ENCODE peak calls at places on chromosomes 3 and 15, in four cellular contexts. O, G, Q and L are unnamed samples.
A peak's percentile ranks its signal among the peaks of the same experiment; 100 is the strongest.

GRCh38 chr3:150759319-150759718 is 3.6 kb downstream of the SIAH2 start:
- DNase-seq in O (no peak), G (no peak), Q (no peak), L (no peak)

GRCh38 chr3:196499807-196500524 is 3.6 kb downstream of the RNF168 start:
- DNase-seq in O (no peak), G (no peak), Q (no peak), L (no peak)

GRCh38 chr3:89025185-89025584 is 82.2 kb upstream of the EPHA3 start:
- DNase-seq in O (no peak), G (no peak), Q (no peak), L (no peak)

GRCh38 chr3:140219161-140219745 is 284.3 kb downstream of the CLSTN2 start:
- DNase-seq in O (no peak), G (no peak), Q (no peak), L (no peak)

GRCh38 chr15:34644851-34645250 is 61.4 kb upstream of the GOLGA8B start:
- DNase-seq in O (no peak), G (no peak), Q (no peak), L (no peak)

GRCh38 chr15:45372032-45372995 is 6.0 kb downstream of the GATM start:
- DNase-seq in O (no peak), G (peak; percentile 43), Q (peak; percentile 20), L (no peak)

GRCh38 chr3:77686560-77686959 is 646.7 kb downstream of the ROBO2 start:
- DNase-seq in O (no peak), G (no peak), Q (no peak), L (no peak)

GRCh38 chr15:98421419-98422085 is 226.8 kb upstream of the IGF1R start:
- DNase-seq in O (peak; percentile 35), G (peak; percentile 71), Q (peak; percentile 23), L (peak; percentile 83)

GRCh38 chr15:57820119-57820518 is 113.6 kb downstream of the POLR2M start:
- DNase-seq in O (no peak), G (no peak), Q (no peak), L (no peak)

GRCh38 chr3:118842147-118842863 is 192.3 kb downstream of the IGSF11 start:
- DNase-seq in O (no peak), G (no peak), Q (no peak), L (no peak)

GRCh38 chr3:15628967-15629366 is 27.4 kb downstream of the BTD start:
- DNase-seq in O (no peak), G (no peak), Q (no peak), L (no peak)

GRCh38 chr3:106114220-106114619 is 245.4 kb upstream of the CBLB start:
- DNase-seq in O (no peak), G (no peak), Q (no peak), L (no peak)

GRCh38 chr3:23096041-23096440 is 107.1 kb upstream of the UBE2E2 start:
- DNase-seq in O (no peak), G (no peak), Q (no peak), L (no peak)

GRCh38 chr15:63072023-63072650 is 29.6 kb downstream of the TPM1 start:
- DNase-seq in O (no peak), G (no peak), Q (no peak), L (no peak)

GRCh38 chr3:171508676-171509075 is 48.5 kb upstream of the TNIK start:
- DNase-seq in O (no peak), G (no peak), Q (no peak), L (no peak)

GRCh38 chr15:47715402-47715801 is 1.9 kb upstream of the SEMA6D start:
- DNase-seq in O (no peak), G (no peak), Q (no peak), L (no peak)

GRCh38 chr3:78277793-78278192 is 1237.9 kb downstream of the ROBO2 start:
- DNase-seq in O (no peak), G (no peak), Q (no peak), L (no peak)

GRCh38 chr3:4976109-4976508 is 3.1 kb upstream of the BHLHE40 start:
- DNase-seq in O (no peak), G (peak; percentile 76), Q (no peak), L (peak; percentile 80)

GRCh38 chr3:81027344-81027743 is 734.1 kb downstream of the GBE1 start:
- DNase-seq in O (no peak), G (no peak), Q (no peak), L (no peak)

GRCh38 chr3:97579365-97579764 is 185.2 kb upstream of the ARL6 start:
- DNase-seq in O (no peak), G (no peak), Q (no peak), L (no peak)

GRCh38 chr15:63048986-63049665 is 6.6 kb downstream of the TPM1 start:
- DNase-seq in O (no peak), G (peak; percentile 74), Q (peak; percentile 44), L (peak; percentile 77)

GRCh38 chr3:21839592-21839991 is 88.6 kb upstream of the ZNF385D start:
- DNase-seq in O (no peak), G (peak; percentile 1), Q (no peak), L (peak; percentile 29)

GRCh38 chr15:100592898-100593297 is 9.1 kb downstream of the LINS1 start:
- DNase-seq in O (no peak), G (no peak), Q (no peak), L (no peak)

GRCh38 chr15:40595773-40596172 is 1.7 kb downstream of the KNL1 start:
- DNase-seq in O (no peak), G (no peak), Q (no peak), L (no peak)

GRCh38 chr15:31280831-31281216 is 45.8 kb upstream of the KLF13 start:
- DNase-seq in O (no peak), G (no peak), Q (peak; percentile 2), L (peak; percentile 12)

GRCh38 chr3:137612293-137612692 is 151.8 kb upstream of the SOX14 start:
- DNase-seq in O (no peak), G (no peak), Q (no peak), L (no peak)

GRCh38 chr15:84570164-84570692 is 30.6 kb upstream of the ZSCAN2 start:
- DNase-seq in O (peak; percentile 33), G (peak; percentile 78), Q (peak; percentile 40), L (peak; percentile 52)

GRCh38 chr3:23702198-23702597 is 103.6 kb upstream of the UBE2E1 start:
- DNase-seq in O (no peak), G (no peak), Q (no peak), L (no peak)

GRCh38 chr3:79957066-79957465 is 189.3 kb upstream of the ROBO1 start:
- DNase-seq in O (no peak), G (no peak), Q (no peak), L (no peak)

DNA sequence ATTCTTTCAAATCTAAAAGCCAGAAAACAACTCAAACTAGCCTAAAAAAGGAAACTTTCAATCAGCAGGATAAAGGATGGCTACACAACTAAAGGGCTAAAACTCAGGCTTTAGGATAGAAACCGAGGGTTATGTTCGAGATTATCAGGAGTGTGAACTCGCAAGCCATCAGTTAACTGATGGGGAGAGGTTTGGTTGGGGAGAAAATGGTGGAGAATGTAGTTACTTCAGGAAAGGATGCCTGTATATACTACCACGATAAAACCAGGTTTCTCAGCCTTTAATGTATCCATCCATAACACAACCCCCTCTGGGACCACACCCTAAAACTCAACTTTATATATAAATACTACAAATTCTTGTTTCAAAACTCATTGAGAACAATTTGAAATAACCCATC is 22.2 kb downstream of the TRA2B start:
- DNase-seq in O (no peak), G (no peak), Q (no peak), L (no peak)
- H3K36me3 ChIP-seq in O (peaks cover 61% of the 10 kb centered on the region), G (no peaks in the 10 kb centered on the region), Q (peaks cover 15% of the 10 kb centered on the region), L (no peaks in the 10 kb centered on the region)

GRCh38 chr3:13086594-13086993 is 13.4 kb upstream of the IQSEC1 start:
- DNase-seq in O (no peak), G (no peak), Q (no peak), L (no peak)
- H3K4me1 ChIP-seq in O (no peaks in the 10 kb centered on the region), G (no peaks in the 10 kb centered on the region), Q (no peaks in the 10 kb centered on the region), L (peaks cover 20% of the 10 kb centered on the region)

GRCh38 chr15:53000412-53000811 is 210.3 kb upstream of the ONECUT1 start:
- DNase-seq in O (no peak), G (no peak), Q (no peak), L (no peak)
- H3K36me3 ChIP-seq in O (no peaks in the 10 kb centered on the region), G (no peaks in the 10 kb centered on the region), Q (no peaks in the 10 kb centered on the region), L (no peaks in the 10 kb centered on the region)

GRCh38 chr3:49414753-49415152 is 2.5 kb downstream of the TCTA start:
- DNase-seq in O (no peak), G (no peak), Q (no peak), L (no peak)
- H3K4me1 ChIP-seq in O (peaks cover 66% of the 10 kb centered on the region), G (peaks cover 29% of the 10 kb centered on the region), Q (peaks cover 11% of the 10 kb centered on the region), L (peaks cover 22% of the 10 kb centered on the region)

GRCh38 chr15:77044228-77045042 is 26.5 kb downstream of the TSPAN3 start:
- DNase-seq in O (no peak), G (no peak), Q (no peak), L (no peak)
- H3K36me3 ChIP-seq in O (peaks cover 6% of the 10 kb centered on the region), G (no peaks in the 10 kb centered on the region), Q (no peaks in the 10 kb centered on the region), L (no peaks in the 10 kb centered on the region)

DNA sequence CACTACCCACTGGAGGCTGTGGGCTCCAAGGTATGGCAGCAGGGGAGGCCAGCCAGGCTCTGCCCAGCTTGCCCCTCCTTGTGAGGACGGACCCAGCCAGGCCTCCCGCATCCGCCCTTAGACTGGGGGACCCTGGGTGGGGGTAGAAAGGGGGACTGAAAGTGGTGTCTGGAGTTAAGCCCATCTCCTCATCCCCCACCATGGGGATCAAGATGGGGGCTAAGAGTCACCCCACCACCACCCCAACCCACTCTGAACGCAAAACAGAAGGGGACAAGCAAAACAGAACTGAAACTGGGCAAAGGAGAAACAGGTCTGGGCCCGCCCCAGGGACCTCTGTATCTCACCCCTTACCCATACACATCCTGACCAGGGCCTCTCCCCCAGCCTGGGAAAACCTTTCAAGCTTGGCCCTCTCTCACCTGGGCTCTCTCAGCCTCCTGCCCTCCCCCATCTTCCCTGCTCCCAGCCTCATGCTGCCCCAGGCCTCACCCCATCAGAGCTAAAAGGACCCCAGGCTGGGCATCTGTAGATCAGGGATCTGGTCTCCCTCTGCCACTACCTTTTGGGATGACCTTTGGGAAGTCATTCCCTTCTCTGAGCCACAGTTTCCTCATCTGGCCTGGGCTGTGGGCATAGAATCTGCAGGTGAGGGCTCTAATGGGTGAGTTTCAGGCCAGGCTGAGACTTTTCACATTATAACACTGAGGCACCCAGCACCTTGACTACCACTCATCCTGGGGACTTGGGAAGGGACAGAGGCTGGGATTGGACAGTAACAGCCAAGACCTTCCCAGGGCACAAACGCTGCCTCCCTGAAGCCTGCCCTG is 30.0 kb upstream of the CYP11A1 start:
- DNase-seq in O (no peak), G (no peak), Q (no peak), L (no peak)
- H3K4me1 ChIP-seq in O (peaks cover 31% of the 10 kb centered on the region), G (peaks cover 1% of the 10 kb centered on the region), Q (no peaks in the 10 kb centered on the region), L (peaks cover 3% of the 10 kb centered on the region)